ENCODE peak calls at places on chromosomes 12 and 14, in seven cellular contexts. V is psoas muscle, S is glutamatergic neuron, D is HuH-7, N is GM13977, U is GM19239, K is NCI-H1694. Y is an unnamed sample.

GRCh38 chr14:34826661-34827060 is 48.5 kb downstream of the BAZ1A start:
- DNase-seq in K (no peak), V (no peak), N (no peak), U (no peak), S (no peak), D (no peak), Y (no peak)

GRCh38 chr12:128829870-128830504 is 6.2 kb upstream of the SLC15A4 start:
- DNase-seq in N (peak), U (no peak), V (no peak), S (no peak), K (no peak), D (no peak), Y (peak)

GRCh38 chr14:34420547-34421150 is 41.4 kb downstream of the SPTSSA start:
- DNase-seq in D (no peak), N (no peak), V (no peak), K (no peak), U (no peak), S (no peak), Y (no peak)

GRCh38 chr14:89243765-89244164 is 173.3 kb downstream of the FOXN3 start:
- DNase-seq in K (no peak), U (no peak), V (no peak), D (no peak), S (no peak), N (no peak), Y (no peak)

GRCh38 chr14:100467046-100467750 is 120.0 kb downstream of the BEGAIN start:
- DNase-seq in V (no peak), S (no peak), D (no peak), U (no peak), N (no peak), K (no peak), Y (no peak)

GRCh38 chr12:75438052-75438754 is 42.4 kb upstream of the GLIPR1 start:
- DNase-seq in N (no peak), U (no peak), S (no peak), K (no peak), D (no peak), V (no peak), Y (no peak)

GRCh38 chr14:99781853-99782610 is 11.2 kb upstream of the EML1 start:
- DNase-seq in V (no peak), S (no peak), N (no peak), U (no peak), K (no peak), D (no peak), Y (no peak)

GRCh38 chr14:60760209-60760608 is 25.6 kb downstream of the MNAT1 start:
- DNase-seq in D (no peak), V (no peak), K (no peak), S (no peak), U (no peak), N (no peak), Y (no peak)

GRCh38 chr12:14849664-14850063 is 6.3 kb upstream of the ART4 start:
- DNase-seq in V (no peak), D (no peak), U (no peak), K (no peak), N (no peak), S (no peak), Y (no peak)

GRCh38 chr12:111451649-111452129 is 46.0 kb downstream of the SH2B3 start:
- DNase-seq in N (peak), V (no peak), D (peak), U (no peak), K (peak), S (no peak), Y (no peak)

GRCh38 chr14:98293527-98293926 is 978.5 kb downstream of the BCL11B start:
- DNase-seq in D (no peak), N (no peak), S (no peak), V (no peak), K (no peak), U (no peak), Y (no peak)

GRCh38 chr12:69389836-69390235 is 30.3 kb downstream of the YEATS4 start:
- DNase-seq in K (no peak), N (no peak), V (no peak), U (no peak), D (no peak), S (no peak), Y (no peak)

GRCh38 chr14:50010752-50011151 is 105.6 kb downstream of the VCPKMT start:
- DNase-seq in K (no peak), S (no peak), D (no peak), N (no peak), V (no peak), U (no peak), Y (no peak)

GRCh38 chr12:57740656-57741412 is 2.3 kb upstream of the AGAP2 start:
- DNase-seq in U (peak), K (no peak), D (no peak), N (peak), S (no peak), V (no peak), Y (peak)

GRCh38 chr14:43204816-43205215 is 1302.3 kb downstream of the FSCB start:
- DNase-seq in K (no peak), S (no peak), U (no peak), D (no peak), N (no peak), V (no peak), Y (no peak)

GRCh38 chr12:120719496-120720233 is 6.0 kb upstream of the ACADS start:
- DNase-seq in N (no peak), D (no peak), K (no peak), V (no peak), S (no peak), U (no peak), Y (no peak)

GRCh38 chr14:74419086-74419485 is 6.9 kb downstream of the SYNDIG1L start:
- DNase-seq in S (no peak), V (no peak), K (no peak), N (no peak), U (no peak), D (no peak), Y (no peak)

GRCh38 chr14:99575043-99576023 is 28.7 kb downstream of the CCDC85C start:
- DNase-seq in N (no peak), K (no peak), U (no peak), S (no peak), V (no peak), D (no peak), Y (no peak)

GRCh38 chr12:89880695-89881350 is 172.2 kb upstream of the ATP2B1 start:
- DNase-seq in N (peak), V (no peak), U (peak), S (no peak), D (no peak), K (no peak), Y (peak)

GRCh38 chr12:118070650-118071049 is 9.7 kb upstream of the WSB2 start:
- DNase-seq in V (no peak), D (no peak), K (no peak), N (no peak), U (no peak), S (no peak), Y (no peak)

GRCh38 chr14:104238424-104239184 is 100.2 kb downstream of the KIF26A start:
- DNase-seq in K (no peak), N (no peak), D (no peak), V (no peak), U (no peak), S (no peak), Y (no peak)

GRCh38 chr14:71380271-71380670 is 473.0 kb downstream of the PCNX1 start:
- DNase-seq in D (no peak), S (no peak), U (no peak), K (no peak), N (no peak), V (no peak), Y (no peak)

GRCh38 chr12:26869908-26870459 is 37.0 kb upstream of the ITPR2 start:
- DNase-seq in K (no peak), N (no peak), U (no peak), D (no peak), V (no peak), S (no peak), Y (no peak)

GRCh38 chr12:117498256-117498655 is 136.8 kb upstream of the NOS1 start:
- DNase-seq in N (no peak), V (no peak), U (no peak), K (no peak), S (no peak), D (no peak), Y (no peak)